ENCODE peak calls at places on chromosomes 3 and 15, in eight cellular contexts. B is Peyer's patch; J is activated CD4-positive, alpha-beta T cell treated with anti-CD3 and anti-CD28 coated beads, Interleukin-2, amount 50 U/mL, for 1 hour; I is CD8-positive, alpha-beta memory T cell; H is PC-3; Q is GM20000; Z is progenitor cell of endocrine pancreas; F is RPMI7951. M is an unnamed sample.

GRCh38 chr15:38883987-38884386 is 319.4 kb upstream of the RASGRP1 start:
- DNase-seq in H (no peak), B (no peak), F (peak), Q (no peak), Z (no peak), J (no peak), I (no peak), M (peak)

GRCh38 chr3:189122120-189122519 is 49.7 kb upstream of the TPRG1 start:
- DNase-seq in B (no peak), H (no peak), F (no peak), J (no peak), Q (no peak), Z (no peak), I (no peak), M (no peak)

GRCh38 chr3:29324180-29324651 is 43.3 kb downstream of the RBMS3 start:
- DNase-seq in B (no peak), Z (no peak), H (peak), Q (peak), F (peak), I (no peak), J (no peak), M (peak)

GRCh38 chr3:112647122-112647521 is 6.2 kb upstream of the CCDC80 start:
- DNase-seq in H (peak), F (peak), Z (no peak), J (no peak), I (no peak), Q (no peak), B (no peak), M (peak)

GRCh38 chr3:8766148-8766547 is 3.3 kb downstream of the OXTR start:
- DNase-seq in Q (no peak), I (no peak), B (no peak), J (no peak), F (no peak), H (no peak), Z (no peak), M (no peak)

GRCh38 chr15:74725845-74726773 is 781 bp upstream of the CYP1A1 start:
- DNase-seq in B (peak), I (peak), F (peak), H (peak), Z (peak), Q (peak), J (peak), M (no peak)

GRCh38 chr15:51991141-51991540 is 19.6 kb upstream of the LEO1 start:
- DNase-seq in Z (no peak), B (no peak), H (no peak), Q (no peak), I (no peak), F (no peak), J (no peak), M (no peak)

GRCh38 chr3:108251844-108252243 is 29.6 kb upstream of the IFT57 start:
- DNase-seq in J (no peak), F (no peak), B (no peak), H (peak), Q (no peak), I (no peak), Z (no peak), M (no peak)

GRCh38 chr3:48135773-48136495 is 52.3 kb downstream of the CDC25A start:
- DNase-seq in Z (no peak), J (no peak), F (no peak), H (no peak), Q (no peak), B (no peak), I (no peak), M (peak)

GRCh38 chr3:68999605-69000004 is 13.9 kb downstream of the EOGT start:
- DNase-seq in J (no peak), H (no peak), Z (no peak), I (no peak), Q (no peak), B (no peak), F (no peak), M (no peak)

GRCh38 chr3:65732060-65732933 is 306.4 kb downstream of the MAGI1 start:
- DNase-seq in F (peak), Q (peak), I (no peak), J (no peak), B (no peak), H (peak), Z (no peak), M (peak)

GRCh38 chr3:109685084-109686079 is 348.0 kb upstream of the DPPA4 start:
- DNase-seq in B (peak), J (no peak), H (peak), I (no peak), Q (no peak), F (peak), Z (no peak), M (peak)

GRCh38 chr15:58608129-58608590 is 141.3 kb downstream of the ADAM10 start:
- DNase-seq in I (peak), Z (no peak), H (no peak), F (peak), Q (no peak), B (no peak), J (no peak), M (no peak)

GRCh38 chr3:140323561-140323960 is 354.3 kb upstream of the TRIM42 start:
- DNase-seq in Q (no peak), I (no peak), H (no peak), Z (no peak), J (no peak), F (peak), B (no peak), M (no peak)

GRCh38 chr3:9715764-9716437 is 12.3 kb downstream of the CPNE9 start:
- DNase-seq in B (peak), Z (no peak), Q (no peak), J (no peak), I (peak), H (peak), F (peak), M (peak)

GRCh38 chr3:195838714-195839113 is 27.0 kb upstream of the MUC4 start:
- DNase-seq in H (no peak), I (no peak), F (no peak), J (no peak), Q (peak), B (no peak), Z (no peak), M (no peak)

GRCh38 chr3:55409802-55410201 is 77.3 kb downstream of the WNT5A start:
- DNase-seq in J (no peak), Q (no peak), Z (no peak), F (peak), B (no peak), H (peak), I (no peak), M (peak)

GRCh38 chr15:67165653-67166260 is 88.7 kb downstream of the AAGAB start:
- DNase-seq in J (no peak), H (no peak), F (no peak), Q (no peak), B (no peak), I (no peak), Z (no peak), M (no peak)

GRCh38 chr3:79729096-79729495 is 38.7 kb downstream of the ROBO1 start:
- DNase-seq in Z (no peak), B (no peak), Q (no peak), J (no peak), H (peak), F (peak), I (no peak), M (peak)

GRCh38 chr3:156406393-156406792 is 148.5 kb downstream of the SSR3 start:
- DNase-seq in Q (no peak), H (no peak), B (no peak), I (no peak), Z (no peak), F (no peak), J (no peak), M (no peak)